ENCODE peak calls at places on chromosomes 16 and 17, in eight cellular contexts. One of them, this sample, is unnamed.

GRCh38 chr16:964696-965395 is 5.9 kb downstream of the LMF1 start:
- DNase-seq in transverse colon: peak; percentile 36
- DNase-seq in mesendoderm: no peak
- DNase-seq in left ventricle myocardium inferior: no peak
- DNase-seq in A549: no peak
- DNase-seq in OCI-LY7: no peak
- DNase-seq in MM.1S: no peak
- DNase-seq in uterus: no peak
- DNase-seq in this sample: no peak

GRCh38 chr17:37476431-37477130 is 13.1 kb upstream of the DUSP14 start:
- DNase-seq in uterus: no peak
- DNase-seq in mesendoderm: peak; percentile 44
- DNase-seq in MM.1S: no peak
- DNase-seq in left ventricle myocardium inferior: peak; percentile 22
- DNase-seq in A549: peak; percentile 35
- DNase-seq in OCI-LY7: no peak
- DNase-seq in transverse colon: peak; percentile 14
- DNase-seq in this sample: no peak

GRCh38 chr17:74870512-74870911 is 2.3 kb downstream of the FDXR start:
- DNase-seq in left ventricle myocardium inferior: no peak
- DNase-seq in OCI-LY7: no peak
- DNase-seq in A549: no peak
- DNase-seq in uterus: peak; percentile 70
- DNase-seq in MM.1S: no peak
- DNase-seq in mesendoderm: no peak
- DNase-seq in transverse colon: no peak
- DNase-seq in this sample: no peak

GRCh38 chr17:42436401-42436800 is 13.3 kb upstream of the CAVIN1 start:
- DNase-seq in A549: no peak
- DNase-seq in OCI-LY7: no peak
- DNase-seq in MM.1S: no peak
- DNase-seq in transverse colon: peak; percentile 20
- DNase-seq in left ventricle myocardium inferior: no peak
- DNase-seq in uterus: peak; percentile 57
- DNase-seq in mesendoderm: no peak
- DNase-seq in this sample: no peak

GRCh38 chr16:2071454-2072263 is 23.9 kb downstream of the TSC2 start:
- DNase-seq in mesendoderm: no peak
- DNase-seq in transverse colon: no peak
- DNase-seq in OCI-LY7: no peak
- DNase-seq in uterus: no peak
- DNase-seq in MM.1S: no peak
- DNase-seq in left ventricle myocardium inferior: no peak
- DNase-seq in A549: no peak
- DNase-seq in this sample: no peak

GRCh38 chr17:72771734-72772133 is 320.8 kb downstream of the SLC39A11 start:
- DNase-seq in uterus: no peak
- DNase-seq in OCI-LY7: peak; percentile 47
- DNase-seq in transverse colon: no peak
- DNase-seq in MM.1S: no peak
- DNase-seq in mesendoderm: peak; percentile 18
- DNase-seq in left ventricle myocardium inferior: no peak
- DNase-seq in A549: no peak
- DNase-seq in this sample: no peak

GRCh38 chr17:47807421-47807820 is 14.2 kb downstream of the OSBPL7 start:
- DNase-seq in A549: no peak
- DNase-seq in transverse colon: no peak
- DNase-seq in left ventricle myocardium inferior: no peak
- DNase-seq in mesendoderm: no peak
- DNase-seq in MM.1S: no peak
- DNase-seq in OCI-LY7: no peak
- DNase-seq in uterus: no peak
- DNase-seq in this sample: no peak

GRCh38 chr16:27795992-27796614 is 246.2 kb downstream of the KATNIP start:
- DNase-seq in uterus: no peak
- DNase-seq in left ventricle myocardium inferior: peak; percentile 41
- DNase-seq in mesendoderm: peak; percentile 62
- DNase-seq in transverse colon: peak; percentile 27
- DNase-seq in A549: peak; percentile 28
- DNase-seq in OCI-LY7: peak; percentile 29
- DNase-seq in MM.1S: peak; percentile 42
- DNase-seq in this sample: peak; percentile 87

GRCh38 chr16:89656435-89657121 is 930 bp downstream of the CHMP1A start:
- DNase-seq in mesendoderm: no peak
- DNase-seq in A549: no peak
- DNase-seq in uterus: no peak
- DNase-seq in transverse colon: no peak
- DNase-seq in MM.1S: no peak
- DNase-seq in OCI-LY7: no peak
- DNase-seq in left ventricle myocardium inferior: no peak
- DNase-seq in this sample: no peak

GRCh38 chr16:17416461-17417221 is 54.1 kb downstream of the XYLT1 start:
- DNase-seq in A549: no peak
- DNase-seq in transverse colon: peak; percentile 60
- DNase-seq in OCI-LY7: peak; percentile 92
- DNase-seq in left ventricle myocardium inferior: peak; percentile 21
- DNase-seq in mesendoderm: peak; percentile 88
- DNase-seq in MM.1S: peak; percentile 82
- DNase-seq in uterus: no peak
- DNase-seq in this sample: peak; percentile 63
- H3K4me3 ChIP-seq in A549: no peak overlapping the region
- H3K4me3 ChIP-seq in transverse colon: no peak overlapping the region
- H3K4me3 ChIP-seq in OCI-LY7: peak overlapping the region; percentile 64
- H3K4me3 ChIP-seq in left ventricle myocardium inferior: peak overlapping the region; percentile 33
- H3K4me3 ChIP-seq in mesendoderm: no peak overlapping the region
- H3K4me3 ChIP-seq in MM.1S: peak overlapping the region; percentile 48
- H3K4me3 ChIP-seq in uterus: no peak overlapping the region
- H3K4me3 ChIP-seq in this sample: no peak overlapping the region

DNA sequence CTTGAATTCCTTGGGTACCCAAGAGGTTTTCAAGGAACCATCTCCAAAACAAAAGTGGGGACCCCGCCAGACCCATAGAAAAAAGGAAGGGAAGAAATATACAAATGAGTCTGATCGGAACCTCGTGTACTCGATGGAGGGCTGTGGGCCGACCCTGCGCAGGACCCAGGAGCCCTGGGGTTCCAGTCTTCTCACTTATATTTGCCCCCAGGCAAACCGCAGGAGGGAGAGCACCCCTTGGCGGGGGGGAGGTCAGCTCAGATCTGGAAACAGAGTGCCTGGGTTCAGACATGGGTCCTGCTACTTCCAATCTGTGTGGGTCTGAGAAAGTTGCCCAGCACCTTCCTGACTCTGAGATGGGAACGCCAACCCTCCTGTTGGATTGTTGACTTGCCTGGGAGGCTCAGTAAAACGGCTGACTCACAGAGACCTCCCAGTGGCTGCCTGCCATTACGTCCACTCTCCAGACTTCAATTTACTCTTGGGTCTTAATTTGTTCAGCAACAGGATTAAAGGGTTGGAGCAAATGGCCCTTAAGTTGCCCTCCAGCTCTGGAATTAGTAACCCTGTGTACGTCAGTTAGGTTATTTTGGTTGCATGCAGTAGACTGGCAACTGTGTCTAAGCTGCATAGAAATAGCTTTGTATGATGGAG is 24.9 kb upstream of the CACNG4 start:
- DNase-seq in mesendoderm: no peak
- DNase-seq in transverse colon: no peak
- DNase-seq in uterus: no peak
- DNase-seq in MM.1S: no peak
- DNase-seq in left ventricle myocardium inferior: no peak
- DNase-seq in A549: no peak
- DNase-seq in OCI-LY7: no peak
- DNase-seq in this sample: no peak
- H3K27ac ChIP-seq in mesendoderm: no peak overlapping the region
- H3K27ac ChIP-seq in transverse colon: no peak overlapping the region
- H3K27ac ChIP-seq in uterus: no peak overlapping the region
- H3K27ac ChIP-seq in MM.1S: no peak overlapping the region
- H3K27ac ChIP-seq in left ventricle myocardium inferior: no peak overlapping the region
- H3K27ac ChIP-seq in A549: no peak overlapping the region
- H3K27ac ChIP-seq in OCI-LY7: no peak overlapping the region
- H3K27ac ChIP-seq in this sample: no peak overlapping the region

DNA sequence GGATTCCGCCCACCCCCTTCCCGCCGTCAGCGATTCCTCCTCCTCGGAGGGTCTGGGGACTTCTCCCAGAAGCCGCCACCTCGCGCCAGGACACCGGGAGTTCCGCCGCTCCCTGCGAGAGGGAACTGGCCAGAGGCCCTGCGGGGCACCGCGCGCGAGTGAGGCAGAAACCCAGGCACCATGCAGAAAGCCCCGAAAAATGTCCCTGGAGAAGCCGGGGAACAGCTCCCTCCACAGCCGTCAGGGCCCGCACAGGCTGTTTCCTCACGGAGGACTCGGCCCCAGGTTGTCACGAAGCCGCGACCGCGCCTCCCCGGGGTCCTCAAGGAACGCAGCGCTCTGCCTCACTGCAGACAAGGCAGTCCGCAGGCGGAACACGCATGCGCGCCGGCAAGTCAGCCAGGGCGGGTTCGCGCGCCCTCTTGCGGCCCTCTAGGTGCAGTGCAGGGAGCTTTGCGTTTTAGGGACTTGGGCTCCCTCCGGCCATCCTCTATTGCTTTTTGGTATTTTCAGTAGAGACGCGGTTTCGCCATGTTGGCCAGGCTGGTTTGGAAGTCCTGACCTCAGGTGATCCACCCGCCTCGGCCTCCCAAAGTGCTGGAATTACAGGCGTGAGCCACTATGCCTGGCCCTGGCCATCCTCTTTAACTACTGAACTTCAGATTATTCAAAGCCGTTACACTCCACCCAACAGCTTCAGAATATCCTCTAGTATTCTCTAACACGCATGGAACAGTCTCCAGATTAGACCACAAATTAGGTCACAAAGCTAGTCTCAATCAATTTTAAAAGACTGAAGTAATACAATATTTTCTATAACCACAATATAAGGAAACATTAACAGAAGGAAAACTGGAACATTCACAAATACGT is 20.3 kb upstream of the ZNF287 start:
- DNase-seq in left ventricle myocardium inferior: peak; percentile 91
- DNase-seq in mesendoderm: peak; percentile 95
- DNase-seq in OCI-LY7: peak; percentile 74
- DNase-seq in uterus: peak; percentile 91
- DNase-seq in MM.1S: peak; percentile 93
- DNase-seq in A549: peak; percentile 93
- DNase-seq in transverse colon: peak; percentile 91
- DNase-seq in this sample: peak; percentile 98
- H3K4me3 ChIP-seq in left ventricle myocardium inferior: peak overlapping the region; percentile 72
- H3K4me3 ChIP-seq in mesendoderm: peak overlapping the region; percentile 25
- H3K4me3 ChIP-seq in OCI-LY7: no peak overlapping the region
- H3K4me3 ChIP-seq in uterus: peak overlapping the region; percentile 61
- H3K4me3 ChIP-seq in MM.1S: peak overlapping the region; percentile 54
- H3K4me3 ChIP-seq in A549: peak overlapping the region; percentile 55
- H3K4me3 ChIP-seq in transverse colon: peak overlapping the region; percentile 55
- H3K4me3 ChIP-seq in this sample: peak overlapping the region; percentile 84

GRCh38 chr16:30554933-30555847 is 3.0 kb downstream of the ZNF764 start:
- DNase-seq in A549: no peak
- DNase-seq in mesendoderm: no peak
- DNase-seq in MM.1S: no peak
- DNase-seq in OCI-LY7: no peak
- DNase-seq in left ventricle myocardium inferior: no peak
- DNase-seq in transverse colon: no peak
- DNase-seq in uterus: no peak
- DNase-seq in this sample: no peak
- H3K27ac ChIP-seq in A549: no peak overlapping the region
- H3K27ac ChIP-seq in mesendoderm: no peak overlapping the region
- H3K27ac ChIP-seq in MM.1S: no peak overlapping the region
- H3K27ac ChIP-seq in OCI-LY7: no peak overlapping the region
- H3K27ac ChIP-seq in left ventricle myocardium inferior: peak overlapping the region; percentile 79
- H3K27ac ChIP-seq in transverse colon: no peak overlapping the region
- H3K27ac ChIP-seq in uterus: no peak overlapping the region
- H3K27ac ChIP-seq in this sample: no peak overlapping the region

GRCh38 chr17:13970531-13970930 is 98.8 kb upstream of the COX10 start:
- DNase-seq in mesendoderm: no peak
- DNase-seq in uterus: no peak
- DNase-seq in left ventricle myocardium inferior: no peak
- DNase-seq in A549: no peak
- DNase-seq in transverse colon: no peak
- DNase-seq in MM.1S: no peak
- DNase-seq in OCI-LY7: no peak
- DNase-seq in this sample: no peak
- H3K4me3 ChIP-seq in mesendoderm: no peak overlapping the region
- H3K4me3 ChIP-seq in uterus: no peak overlapping the region
- H3K4me3 ChIP-seq in left ventricle myocardium inferior: no peak overlapping the region
- H3K4me3 ChIP-seq in A549: no peak overlapping the region
- H3K4me3 ChIP-seq in transverse colon: no peak overlapping the region
- H3K4me3 ChIP-seq in MM.1S: peak overlapping the region; percentile 36
- H3K4me3 ChIP-seq in OCI-LY7: no peak overlapping the region
- H3K4me3 ChIP-seq in this sample: no peak overlapping the region

GRCh38 chr16:85366031-85366763 is 246.9 kb upstream of the GSE1 start:
- DNase-seq in A549: no peak
- DNase-seq in left ventricle myocardium inferior: no peak
- DNase-seq in OCI-LY7: no peak
- DNase-seq in mesendoderm: peak; percentile 43
- DNase-seq in transverse colon: no peak
- DNase-seq in MM.1S: no peak
- DNase-seq in uterus: no peak
- DNase-seq in this sample: no peak
- H3K27ac ChIP-seq in A549: no peak overlapping the region
- H3K27ac ChIP-seq in left ventricle myocardium inferior: no peak overlapping the region
- H3K27ac ChIP-seq in OCI-LY7: no peak overlapping the region
- H3K27ac ChIP-seq in mesendoderm: peak overlapping the region; percentile 21
- H3K27ac ChIP-seq in transverse colon: peak overlapping the region; percentile 78
- H3K27ac ChIP-seq in MM.1S: no peak overlapping the region
- H3K27ac ChIP-seq in uterus: no peak overlapping the region
- H3K27ac ChIP-seq in this sample: no peak overlapping the region

GRCh38 chr16:8704098-8704497 is 29.7 kb downstream of the ABAT start:
- DNase-seq in mesendoderm: no peak
- DNase-seq in A549: no peak
- DNase-seq in uterus: no peak
- DNase-seq in transverse colon: no peak
- DNase-seq in MM.1S: no peak
- DNase-seq in OCI-LY7: no peak
- DNase-seq in left ventricle myocardium inferior: no peak
- DNase-seq in this sample: no peak

GRCh38 chr16:8713635-8714097 is 39.2 kb downstream of the ABAT start:
- DNase-seq in uterus: no peak
- DNase-seq in A549: no peak
- DNase-seq in left ventricle myocardium inferior: no peak
- DNase-seq in OCI-LY7: no peak
- DNase-seq in mesendoderm: no peak
- DNase-seq in MM.1S: no peak
- DNase-seq in transverse colon: no peak
- DNase-seq in this sample: no peak

GRCh38 chr16:8712589-8713361 is 38.4 kb downstream of the ABAT start:
- DNase-seq in mesendoderm: peak; percentile 41
- DNase-seq in MM.1S: no peak
- DNase-seq in OCI-LY7: no peak
- DNase-seq in transverse colon: no peak
- DNase-seq in uterus: no peak
- DNase-seq in left ventricle myocardium inferior: no peak
- DNase-seq in A549: no peak
- DNase-seq in this sample: no peak

GRCh38 chr16:8703693-8704092 is 29.3 kb downstream of the ABAT start:
- DNase-seq in mesendoderm: no peak
- DNase-seq in left ventricle myocardium inferior: no peak
- DNase-seq in A549: no peak
- DNase-seq in transverse colon: no peak
- DNase-seq in uterus: no peak
- DNase-seq in MM.1S: no peak
- DNase-seq in OCI-LY7: no peak
- DNase-seq in this sample: no peak

DNA sequence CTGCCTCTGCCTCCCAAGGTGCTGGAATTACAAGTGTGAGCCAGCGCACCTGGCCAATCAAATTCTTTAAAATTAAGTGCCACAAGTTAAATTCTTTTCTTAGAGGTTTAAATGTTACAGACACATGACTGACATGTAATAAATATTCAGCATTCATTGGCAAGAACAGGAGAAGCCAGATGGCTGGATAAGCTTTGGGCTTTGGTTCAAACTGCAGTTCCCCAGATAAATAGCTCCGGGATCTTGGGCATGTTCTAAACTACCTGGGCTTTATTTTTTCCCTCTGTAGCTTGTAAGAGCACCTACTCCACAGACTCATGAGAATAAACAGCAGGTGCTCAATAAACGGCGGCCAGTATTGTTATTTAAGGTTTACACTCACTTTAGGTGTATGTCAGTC is 34.1 kb downstream of the ABAT start:
- DNase-seq in uterus: no peak
- DNase-seq in mesendoderm: no peak
- DNase-seq in OCI-LY7: no peak
- DNase-seq in A549: no peak
- DNase-seq in MM.1S: no peak
- DNase-seq in left ventricle myocardium inferior: no peak
- DNase-seq in transverse colon: no peak
- DNase-seq in this sample: no peak
- H3K4me3 ChIP-seq in uterus: no peak overlapping the region
- H3K4me3 ChIP-seq in mesendoderm: no peak overlapping the region
- H3K4me3 ChIP-seq in OCI-LY7: no peak overlapping the region
- H3K4me3 ChIP-seq in A549: no peak overlapping the region
- H3K4me3 ChIP-seq in MM.1S: no peak overlapping the region
- H3K4me3 ChIP-seq in left ventricle myocardium inferior: no peak overlapping the region
- H3K4me3 ChIP-seq in transverse colon: no peak overlapping the region
- H3K4me3 ChIP-seq in this sample: no peak overlapping the region

This sample was measured in aorta.